ENCODE peak calls at places on chromosomes 12 and 14, in eight cellular contexts. O is PC-9, W is transverse colon, P is colonic mucosa, F is heart right ventricle, E is mammary epithelial cell, Q is tibial artery, L is PC-3. G is an unnamed sample.

GRCh38 chr12:120249875-120250795 is 15.4 kb downstream of the PXN start:
- DNase-seq in O (no peak), W (no peak), P (no peak), F (peak; percentile 83), E (no peak), Q (peak; percentile 86), L (no peak), G (peak; percentile 25)

GRCh38 chr12:8033153-8034044 is 883 bp downstream of the FOXJ2 start:
- DNase-seq in O (peak; percentile 43), W (peak; percentile 55), P (peak; percentile 76), F (peak; percentile 71), E (peak; percentile 41), Q (peak; percentile 88), L (peak; percentile 26), G (peak; percentile 46)

GRCh38 chr12:103868215-103868614 is 27.2 kb upstream of the NT5DC3 start:
- DNase-seq in O (no peak), W (no peak), P (no peak), F (no peak), E (no peak), Q (no peak), L (no peak), G (no peak)

GRCh38 chr12:52942914-52943207 is 6.1 kb upstream of the KRT18 start:
- DNase-seq in O (no peak), W (no peak), P (no peak), F (no peak), E (no peak), Q (no peak), L (no peak), G (no peak)

GRCh38 chr14:97978336-97978735 is 1181.2 kb downstream of the VRK1 start:
- DNase-seq in O (no peak), W (peak; percentile 78), P (peak; percentile 81), F (peak; percentile 62), E (peak; percentile 70), Q (peak; percentile 88), L (peak; percentile 68), G (peak; percentile 81)

GRCh38 chr14:21219561-21220111 is 49.6 kb downstream of the HNRNPC start:
- DNase-seq in O (no peak), W (no peak), P (no peak), F (no peak), E (no peak), Q (no peak), L (no peak), G (no peak)

GRCh38 chr14:59085207-59085739 is 103.2 kb upstream of the DAAM1 start:
- DNase-seq in O (no peak), W (no peak), P (no peak), F (no peak), E (peak; percentile 16), Q (no peak), L (no peak), G (no peak)

GRCh38 chr12:66539451-66539850 is 139.4 kb downstream of the GRIP1 start:
- DNase-seq in O (no peak), W (no peak), P (no peak), F (no peak), E (no peak), Q (no peak), L (no peak), G (no peak)

GRCh38 chr12:119319638-119320037 is 14.9 kb upstream of the CCDC60 start:
- DNase-seq in O (no peak), W (peak; percentile 9), P (no peak), F (no peak), E (no peak), Q (no peak), L (no peak), G (no peak)

GRCh38 chr14:69712637-69713088 is 54.3 kb upstream of the SRSF5 start:
- DNase-seq in O (no peak), W (peak; percentile 83), P (peak; percentile 80), F (peak; percentile 62), E (peak; percentile 73), Q (no peak), L (no peak), G (no peak)

GRCh38 chr14:101873401-101873800 is 91.0 kb upstream of the DYNC1H1 start:
- DNase-seq in O (no peak), W (no peak), P (no peak), F (no peak), E (no peak), Q (no peak), L (no peak), G (no peak)
- H3K4me1 ChIP-seq in O (no peaks in the 10 kb centered on the region), W (peaks cover 23% of the 10 kb centered on the region), P (peaks cover 12% of the 10 kb centered on the region), F (peaks cover 58% of the 10 kb centered on the region), E (no peaks in the 10 kb centered on the region), Q (peaks cover 12% of the 10 kb centered on the region), L (peaks cover 5% of the 10 kb centered on the region), G (peaks cover 53% of the 10 kb centered on the region)

GRCh38 chr12:75984577-75985182 is 46.9 kb downstream of the PHLDA1 start:
- DNase-seq in O (no peak), W (no peak), P (no peak), F (no peak), E (no peak), Q (no peak), L (no peak), G (no peak)

GRCh38 chr12:75981773-75982564 is 49.6 kb downstream of the PHLDA1 start:
- DNase-seq in O (no peak), W (no peak), P (no peak), F (peak; percentile 61), E (no peak), Q (no peak), L (no peak), G (no peak)

GRCh38 chr12:75981247-75981646 is 50.3 kb downstream of the PHLDA1 start:
- DNase-seq in O (no peak), W (no peak), P (no peak), F (no peak), E (no peak), Q (no peak), L (no peak), G (no peak)

GRCh38 chr12:75985566-75985965 is 46.0 kb downstream of the PHLDA1 start:
- DNase-seq in O (no peak), W (no peak), P (no peak), F (no peak), E (no peak), Q (no peak), L (no peak), G (no peak)

GRCh38 chr12:75982974-75983660 is 48.5 kb downstream of the PHLDA1 start:
- DNase-seq in O (no peak), W (no peak), P (peak; percentile 35), F (peak; percentile 20), E (no peak), Q (no peak), L (no peak), G (no peak)
- H3K4me3 ChIP-seq in O (no peak overlapping the region), W (peak overlapping the region; percentile 11), P (no peak overlapping the region), F (no peak overlapping the region), E (no peak overlapping the region), Q (peak overlapping the region; percentile 40), L (no peak overlapping the region), G (no peak overlapping the region)

GRCh38 chr14:94801225-94801624 is 31.3 kb upstream of the GSC start:
- DNase-seq in O (no peak), W (no peak), P (no peak), F (no peak), E (no peak), Q (no peak), L (no peak), G (no peak)

GRCh38 chr14:94796278-94796677 is 26.4 kb upstream of the GSC start:
- DNase-seq in O (no peak), W (no peak), P (no peak), F (no peak), E (no peak), Q (no peak), L (no peak), G (no peak)

GRCh38 chr14:94793901-94794300 is 24.0 kb upstream of the GSC start:
- DNase-seq in O (no peak), W (no peak), P (no peak), F (no peak), E (no peak), Q (no peak), L (no peak), G (no peak)

GRCh38 chr14:94797887-94798286 is 28.0 kb upstream of the GSC start:
- DNase-seq in O (no peak), W (no peak), P (no peak), F (no peak), E (no peak), Q (no peak), L (no peak), G (no peak)

DNA sequence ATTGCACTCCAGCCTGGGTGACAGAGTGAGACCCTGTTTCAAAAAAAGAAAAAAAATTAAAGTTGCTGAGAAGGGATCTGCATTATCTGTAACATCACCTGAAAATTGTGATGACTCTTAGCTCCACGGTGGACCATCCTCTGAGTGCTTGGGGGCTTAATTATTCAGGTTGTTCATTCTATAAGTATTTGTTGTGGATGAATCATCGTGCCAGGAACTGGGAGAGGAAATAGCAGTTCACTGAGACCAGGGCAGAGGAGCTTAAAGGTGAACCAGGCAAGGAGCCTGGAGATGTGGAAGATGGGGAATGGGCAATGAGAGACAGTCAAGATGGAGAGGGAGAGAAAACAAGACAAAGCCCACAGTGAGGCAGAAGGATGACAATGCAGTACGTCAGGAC is 25.5 kb upstream of the GSC start:
- DNase-seq in O (no peak), W (no peak), P (no peak), F (no peak), E (no peak), Q (no peak), L (peak; percentile 25), G (no peak)
- TF ChIP-seq CTCF in O (no peak), W (no peak), P (no peak), F (no peak), E (no peak), Q (no peak), L (no peak), G (no peak)

GRCh38 chr12:50400638-50401382 is at the start of gene LARP4:
- DNase-seq in O (peak; percentile 86), W (peak; percentile 94), P (peak; percentile 96), F (peak; percentile 95), E (peak; percentile 95), Q (peak; percentile 95), L (peak; percentile 97), G (peak; percentile 89)
- H3K4me1 ChIP-seq in O (peaks cover 50% of the 10 kb centered on the region), W (peaks cover 6% of the 10 kb centered on the region), P (no peaks in the 10 kb centered on the region), F (peaks cover 23% of the 10 kb centered on the region), E (peaks cover 7% of the 10 kb centered on the region), Q (peaks cover 28% of the 10 kb centered on the region), L (peaks cover 32% of the 10 kb centered on the region), G (peaks cover 23% of the 10 kb centered on the region)

GRCh38 chr12:49902399-49903350 is 1.0 kb downstream of the FAIM2 start:
- DNase-seq in O (no peak), W (no peak), P (no peak), F (no peak), E (no peak), Q (no peak), L (no peak), G (no peak)

GRCh38 chr12:49904601-49905000 is 901 bp upstream of the FAIM2 start:
- DNase-seq in O (no peak), W (no peak), P (no peak), F (no peak), E (no peak), Q (no peak), L (no peak), G (no peak)

GRCh38 chr12:49903700-49904423 is at the start of gene FAIM2:
- DNase-seq in O (no peak), W (peak; percentile 24), P (no peak), F (peak; percentile 32), E (no peak), Q (peak; percentile 73), L (no peak), G (peak; percentile 17)

GRCh38 chr12:49901986-49902385 is 1.7 kb downstream of the FAIM2 start:
- DNase-seq in O (no peak), W (no peak), P (no peak), F (no peak), E (no peak), Q (no peak), L (no peak), G (no peak)

GRCh38 chr12:49903351-49903699 is 375 bp downstream of the FAIM2 start:
- DNase-seq in O (no peak), W (no peak), P (no peak), F (no peak), E (no peak), Q (no peak), L (no peak), G (no peak)
- H3K4me3 ChIP-seq in O (no peak overlapping the region), W (peak overlapping the region; percentile 29), P (no peak overlapping the region), F (peak overlapping the region; percentile 21), E (no peak overlapping the region), Q (peak overlapping the region; percentile 38), L (no peak overlapping the region), G (no peak overlapping the region)

G was measured in CD8-positive, alpha-beta T cell.